ENCODE peak calls at places on chromosomes 7 and 10, in ten cellular contexts. C, E, X, Z, Q, A, B, U, J and G are unnamed samples.

GRCh38 chr7:27198871-27199801 is 755 bp downstream of the HOXA13 start:
- DNase-seq in Z (no peak), J (peak; percentile 60), A (peak; percentile 73), E (peak; percentile 78), Q (no peak), U (peak; percentile 91), C (no peak), X (no peak), B (no peak), G (peak; percentile 56)

GRCh38 chr7:142496545-142496991 is 238.7 kb upstream of the PRSS58 start:
- DNase-seq in J (peak; percentile 21), A (peak; percentile 69), U (no peak), X (peak; percentile 34), B (no peak), E (no peak), Z (peak; percentile 30), Q (peak; percentile 61), C (peak; percentile 66), G (no peak)

GRCh38 chr7:50687575-50688261 is 95.0 kb downstream of the GRB10 start:
- DNase-seq in U (no peak), A (no peak), C (no peak), B (no peak), J (no peak), Z (no peak), Q (no peak), E (no peak), X (no peak), G (no peak)

GRCh38 chr10:78312197-78313046 is 278.8 kb downstream of the RPS24 start:
- DNase-seq in E (no peak), U (no peak), X (no peak), J (no peak), B (no peak), Q (no peak), Z (no peak), C (no peak), A (no peak), G (no peak)

GRCh38 chr10:85491652-85492051 is 874.9 kb downstream of the GRID1 start:
- DNase-seq in C (no peak), Z (no peak), J (no peak), U (no peak), A (no peak), E (no peak), X (no peak), Q (no peak), B (no peak), G (no peak)

GRCh38 chr10:103493911-103494877 is 689 bp downstream of the NEURL1 start:
- DNase-seq in A (no peak), Z (no peak), U (peak; percentile 67), B (no peak), C (peak; percentile 38), J (peak; percentile 65), Q (no peak), X (peak; percentile 55), E (peak; percentile 55), G (no peak)

GRCh38 chr10:101682172-101682825 is 12.7 kb downstream of the FBXW4 start:
- DNase-seq in A (no peak), E (no peak), X (no peak), C (no peak), B (no peak), U (no peak), J (no peak), Z (no peak), Q (no peak), G (no peak)

GRCh38 chr7:139620676-139621344 is 97.3 kb downstream of the CLEC2L start:
- DNase-seq in X (peak; percentile 46), C (peak; percentile 85), Z (no peak), E (peak; percentile 26), Q (no peak), A (peak; percentile 26), B (no peak), U (no peak), J (peak; percentile 62), G (peak; percentile 51)

GRCh38 chr10:86203162-86203905 is 163.3 kb downstream of the GRID1 start:
- DNase-seq in U (no peak), E (no peak), C (peak; percentile 40), Z (no peak), A (no peak), Q (no peak), J (peak; percentile 86), X (peak; percentile 49), B (no peak), G (no peak)

GRCh38 chr7:55073051-55073511 is 54.3 kb downstream of the EGFR start:
- DNase-seq in E (no peak), B (no peak), X (peak; percentile 68), C (no peak), A (peak; percentile 79), Z (no peak), U (no peak), Q (no peak), J (no peak), G (no peak)

GRCh38 chr10:22670796-22671195 is 43.6 kb downstream of the PIP4K2A start:
- DNase-seq in J (no peak), Q (peak; percentile 88), C (no peak), A (no peak), X (no peak), E (no peak), B (no peak), U (no peak), Z (no peak), G (no peak)

GRCh38 chr10:7538970-7539694 is 127.6 kb downstream of the ITIH5 start:
- DNase-seq in A (no peak), J (no peak), Z (no peak), U (no peak), B (no peak), X (no peak), E (no peak), Q (no peak), C (no peak), G (no peak)

GRCh38 chr10:11612004-11613001 is 853 bp upstream of the USP6NL start:
- DNase-seq in C (no peak), Z (peak; percentile 39), A (no peak), Q (peak; percentile 44), E (peak; percentile 34), J (no peak), X (peak; percentile 32), B (no peak), U (peak; percentile 45), G (no peak)

GRCh38 chr10:68559872-68560200 is 301 bp upstream of the TET1 start:
- DNase-seq in C (no peak), B (no peak), U (peak; percentile 71), Z (no peak), A (no peak), J (no peak), Q (no peak), E (no peak), X (no peak), G (peak; percentile 8)